ENCODE peak calls at places on chromosomes 11 and 22, in five cellular contexts. O is ureter, A is kidney epithelial cell, H is aorta, X is uterus. Y is an unnamed sample.

GRCh38 chr11:102420547-102420946 is 32.0 kb downstream of the TMEM123 start:
- DNase-seq in O (no peak), A (no peak), H (no peak), X (no peak), Y (no peak)

GRCh38 chr11:120817131-120817530 is 206.8 kb upstream of the TBCEL start:
- DNase-seq in O (peak), A (no peak), H (no peak), X (no peak), Y (no peak)

GRCh38 chr11:1892558-1892957 is 863 bp upstream of the PRR33 start:
- DNase-seq in O (no peak), A (no peak), H (no peak), X (no peak), Y (no peak)

GRCh38 chr11:36165638-36166389 is 123.4 kb downstream of the COMMD9 start:
- DNase-seq in O (no peak), A (no peak), H (no peak), X (no peak), Y (no peak)

GRCh38 chr11:73376803-73377629 is 817 bp downstream of the RELT start:
- DNase-seq in O (no peak), A (peak), H (peak), X (peak), Y (peak)

GRCh38 chr11:126345283-126345682 is 10.2 kb upstream of the ST3GAL4 start:
- DNase-seq in O (no peak), A (no peak), H (peak), X (no peak), Y (peak)

GRCh38 chr22:40594924-40595323 is 41.6 kb downstream of the MRTFA start:
- DNase-seq in O (no peak), A (peak), H (no peak), X (no peak), Y (no peak)

GRCh38 chr11:33172996-33173395 is 11.7 kb upstream of the CSTF3 start:
- DNase-seq in O (no peak), A (no peak), H (no peak), X (no peak), Y (no peak)

GRCh38 chr11:122173587-122173986 is 57.6 kb upstream of the BLID start:
- DNase-seq in O (no peak), A (no peak), H (no peak), X (no peak), Y (no peak)

GRCh38 chr11:95341246-95341645 is 110.2 kb upstream of the SESN3 start:
- DNase-seq in O (no peak), A (no peak), H (no peak), X (peak), Y (no peak)

GRCh38 chr22:43867839-43868652 is 5.7 kb upstream of the SULT4A1 start:
- DNase-seq in O (no peak), A (peak), H (peak), X (no peak), Y (no peak)

GRCh38 chr11:28528217-28528616 is 420.0 kb downstream of the METTL15 start:
- DNase-seq in O (no peak), A (no peak), H (no peak), X (no peak), Y (no peak)

GRCh38 chr11:304915-305833 is 2.4 kb upstream of the IFITM2 start:
- DNase-seq in O (no peak), A (peak), H (peak), X (peak), Y (peak)

GRCh38 chr11:77046060-77046501 is 11.9 kb downstream of the B3GNT6 start:
- DNase-seq in O (no peak), A (no peak), H (no peak), X (peak), Y (peak)

GRCh38 chr11:128767518-128767917 is 73.6 kb downstream of the FLI1 start:
- DNase-seq in O (no peak), A (no peak), H (no peak), X (no peak), Y (no peak)

GRCh38 chr11:101759771-101760450 is 154.9 kb upstream of the CEP126 start:
- DNase-seq in O (no peak), A (no peak), H (no peak), X (no peak), Y (no peak)

GRCh38 chr22:19218541-19219233 is 40.2 kb upstream of the SLC25A1 start:
- DNase-seq in O (no peak), A (no peak), H (no peak), X (no peak), Y (no peak)

GRCh38 chr22:41521166-41521565 is 23.1 kb downstream of the POLR3H start:
- DNase-seq in O (no peak), A (no peak), H (no peak), X (no peak), Y (no peak)

GRCh38 chr11:8933931-8934330 is 1.2 kb upstream of the C11orf16 start:
- DNase-seq in O (no peak), A (no peak), H (no peak), X (no peak), Y (no peak)

GRCh38 chr11:72740060-72740424 is 12.2 kb downstream of the ARAP1 start:
- DNase-seq in O (no peak), A (no peak), H (no peak), X (no peak), Y (no peak)

GRCh38 chr11:3615998-3616397 is 25.8 kb downstream of the ART5 start:
- DNase-seq in O (no peak), A (no peak), H (no peak), X (no peak), Y (no peak)

GRCh38 chr11:126173257-126173656 is 38.2 kb downstream of the RPUSD4 start:
- DNase-seq in O (no peak), A (no peak), H (no peak), X (no peak), Y (no peak)

GRCh38 chr11:26326793-26327400 is 5.0 kb upstream of the ANO3 start:
- DNase-seq in O (no peak), A (no peak), H (no peak), X (no peak), Y (no peak)

GRCh38 chr22:28930357-28931007 is 47.1 kb downstream of the ZNRF3 start:
- DNase-seq in O (no peak), A (peak), H (no peak), X (no peak), Y (no peak)

GRCh38 chr11:73236879-73237278 is 18.8 kb downstream of the P2RY2 start:
- DNase-seq in O (no peak), A (no peak), H (peak), X (no peak), Y (no peak)

GRCh38 chr11:70399681-70400112 is 1.4 kb downstream of the CTTN start:
- DNase-seq in O (peak), A (peak), H (peak), X (peak), Y (peak)

GRCh38 chr22:48103126-48103875 is 1340.9 kb downstream of the TBC1D22A start:
- DNase-seq in O (no peak), A (no peak), H (no peak), X (no peak), Y (no peak)

GRCh38 chr11:61495801-61496601 is 12.5 kb upstream of the LRRC10B start:
- DNase-seq in O (no peak), A (no peak), H (no peak), X (no peak), Y (peak)

GRCh38 chr22:46547179-46547882 is 9.9 kb upstream of the CELSR1 start:
- DNase-seq in O (peak), A (peak), H (peak), X (peak), Y (no peak)

Y was measured in posterior cingulate gyrus.